ENCODE peak calls at places on chromosomes 13 and 19, in ten cellular contexts. K is non-pigmented ciliary epithelial cell; M is tibial artery; B is GM19239; W is breast epithelium; J is upper lobe of right lung; C is NCI-H524; F is T-helper 17 cell; X is pancreas; Z is stimulated activated CD4-positive, alpha-beta T cell treated with anti-CD3 and anti-CD28 coated beads, Interleukin-2, amount 100 ng/mL, for 48 hours. Y is an unnamed sample.

GRCh38 chr13:21638319-21639282 is 32.3 kb upstream of the FGF9 start:
- DNase-seq in K (no peak), M (no peak), B (no peak), W (no peak), J (no peak), C (peak; percentile 18), F (no peak), X (no peak), Z (peak; percentile 28), Y (peak; percentile 50)

GRCh38 chr13:26965976-26966375 is 205.4 kb upstream of the GPR12 start:
- DNase-seq in K (no peak), M (no peak), B (no peak), W (no peak), J (no peak), C (peak; percentile 100), F (no peak), X (peak; percentile 77), Z (no peak), Y (no peak)

GRCh38 chr13:73369095-73369494 is 310.3 kb downstream of the KLF5 start:
- DNase-seq in K (no peak), M (no peak), B (no peak), W (no peak), J (no peak), C (no peak), F (no peak), X (no peak), Z (no peak), Y (no peak)

GRCh38 chr19:13071444-13072205 is 31.0 kb downstream of the LYL1 start:
- DNase-seq in K (no peak), M (no peak), B (no peak), W (no peak), J (no peak), C (peak; percentile 50), F (no peak), X (no peak), Z (no peak), Y (no peak)

GRCh38 chr19:46225558-46226004 is 4.0 kb upstream of the IGFL1 start:
- DNase-seq in K (no peak), M (no peak), B (no peak), W (no peak), J (no peak), C (no peak), F (no peak), X (no peak), Z (no peak), Y (no peak)

GRCh38 chr19:18945297-18945696 is 4.3 kb upstream of the HOMER3 start:
- DNase-seq in K (no peak), M (no peak), B (no peak), W (no peak), J (no peak), C (no peak), F (no peak), X (no peak), Z (no peak), Y (no peak)

GRCh38 chr13:44573790-44574465 is 2.2 kb downstream of the TSC22D1 start:
- DNase-seq in K (no peak), M (no peak), B (no peak), W (no peak), J (no peak), C (peak; percentile 7), F (no peak), X (peak; percentile 45), Z (no peak), Y (no peak)

GRCh38 chr19:55369651-55370304 is 485 bp downstream of the IL11 start:
- DNase-seq in K (no peak), M (no peak), B (no peak), W (no peak), J (no peak), C (peak; percentile 85), F (no peak), X (no peak), Z (peak; percentile 35), Y (no peak)

GRCh38 chr19:51114087-51114714 is 6.0 kb upstream of the CTU1 start:
- DNase-seq in K (no peak), M (no peak), B (no peak), W (no peak), J (no peak), C (no peak), F (no peak), X (no peak), Z (no peak), Y (no peak)

GRCh38 chr13:112887151-112887550 is 81.9 kb upstream of the MCF2L start:
- DNase-seq in K (no peak), M (no peak), B (no peak), W (no peak), J (no peak), C (no peak), F (no peak), X (no peak), Z (no peak), Y (no peak)

GRCh38 chr19:49056101-49056901 is 1.2 kb downstream of the CGB7 start:
- DNase-seq in K (no peak), M (peak; percentile 49), B (peak; percentile 90), W (no peak), J (peak; percentile 82), C (peak; percentile 63), F (peak; percentile 44), X (peak; percentile 68), Z (peak; percentile 36), Y (peak; percentile 10)

GRCh38 chr13:76948139-76948538 is at the start of gene ACOD1:
- DNase-seq in K (no peak), M (no peak), B (no peak), W (no peak), J (no peak), C (no peak), F (no peak), X (no peak), Z (no peak), Y (no peak)

GRCh38 chr19:5897189-5897969 is 6.2 kb downstream of the NDUFA11 start:
- DNase-seq in K (no peak), M (no peak), B (no peak), W (no peak), J (no peak), C (no peak), F (no peak), X (no peak), Z (no peak), Y (no peak)

GRCh38 chr19:29410974-29411615 is 114.7 kb upstream of the VSTM2B start:
- DNase-seq in K (no peak), M (no peak), B (no peak), W (no peak), J (no peak), C (no peak), F (no peak), X (no peak), Z (no peak), Y (peak; percentile 14)

GRCh38 chr19:46979770-46980105 is 39.9 kb upstream of the NPAS1 start:
- DNase-seq in K (no peak), M (no peak), B (no peak), W (no peak), J (no peak), C (no peak), F (no peak), X (no peak), Z (no peak), Y (no peak)

GRCh38 chr13:30486230-30487074 is 20.7 kb upstream of the HMGB1 start:
- DNase-seq in K (no peak), M (no peak), B (no peak), W (peak; percentile 69), J (no peak), C (no peak), F (no peak), X (peak; percentile 55), Z (no peak), Y (no peak)

GRCh38 chr19:5038631-5039271 is 69.8 kb downstream of the KDM4B start:
- DNase-seq in K (no peak), M (no peak), B (no peak), W (no peak), J (no peak), C (peak; percentile 59), F (no peak), X (no peak), Z (no peak), Y (no peak)

GRCh38 chr19:27740396-27740795 is 1472.6 kb downstream of the UQCRFS1 start:
- DNase-seq in K (no peak), M (no peak), B (no peak), W (no peak), J (no peak), C (no peak), F (no peak), X (no peak), Z (no peak), Y (no peak)

GRCh38 chr19:43464089-43464775 is 1.2 kb downstream of the LYPD3 start:
- DNase-seq in K (no peak), M (peak; percentile 83), B (peak; percentile 57), W (peak; percentile 77), J (peak; percentile 87), C (peak; percentile 33), F (no peak), X (peak; percentile 77), Z (peak; percentile 69), Y (peak; percentile 71)

GRCh38 chr13:94345374-94346195 is 133.9 kb downstream of the DCT start:
- DNase-seq in K (no peak), M (no peak), B (no peak), W (no peak), J (no peak), C (peak; percentile 69), F (no peak), X (no peak), Z (no peak), Y (no peak)

GRCh38 chr13:110467516-110467915 is 94.0 kb downstream of the RAB20 start:
- DNase-seq in K (no peak), M (no peak), B (no peak), W (no peak), J (no peak), C (no peak), F (no peak), X (no peak), Z (no peak), Y (no peak)

GRCh38 chr19:35860436-35860817 is 3.7 kb downstream of the KIRREL2 start:
- DNase-seq in K (no peak), M (no peak), B (no peak), W (no peak), J (no peak), C (no peak), F (no peak), X (no peak), Z (no peak), Y (no peak)

GRCh38 chr13:94169783-94170513 is 309.5 kb downstream of the DCT start:
- DNase-seq in K (no peak), M (peak; percentile 55), B (no peak), W (no peak), J (no peak), C (no peak), F (no peak), X (no peak), Z (no peak), Y (no peak)

GRCh38 chr13:103009061-103009840 is 57.0 kb downstream of the SLC10A2 start:
- DNase-seq in K (no peak), M (no peak), B (no peak), W (no peak), J (no peak), C (no peak), F (no peak), X (no peak), Z (no peak), Y (no peak)

GRCh38 chr19:17611462-17612244 is 56.2 kb downstream of the COLGALT1 start:
- DNase-seq in K (no peak), M (no peak), B (peak; percentile 44), W (no peak), J (no peak), C (no peak), F (no peak), X (no peak), Z (no peak), Y (no peak)